ENCODE peak calls at places on chromosomes 11 and 22, in seven cellular contexts. L is GM10248, S is PC-3, A is K562, H is foreskin fibroblast, D is right atrium auricular region, B is cardiac muscle cell. Q is an unnamed sample.

GRCh38 chr11:100625041-100625440 is 62.0 kb upstream of the ARHGAP42 start:
- DNase-seq in L (no peak), S (no peak), A (peak; percentile 22), H (no peak), D (no peak), B (peak; percentile 24), Q (no peak)

GRCh38 chr11:115911656-115912055 is 407.4 kb upstream of the CADM1 start:
- DNase-seq in L (no peak), S (no peak), A (no peak), H (no peak), D (no peak), B (no peak), Q (no peak)

GRCh38 chr22:45731041-45731797 is 59.6 kb downstream of the ATXN10 start:
- DNase-seq in L (no peak), S (peak; percentile 15), A (no peak), H (no peak), D (no peak), B (peak; percentile 40), Q (no peak)

GRCh38 chr11:123354371-123354770 is 75.7 kb upstream of the GRAMD1B start:
- DNase-seq in L (no peak), S (no peak), A (no peak), H (no peak), D (no peak), B (no peak), Q (no peak)

GRCh38 chr22:36739185-36739584 is 35.6 kb upstream of the CACNG2 start:
- DNase-seq in L (no peak), S (no peak), A (no peak), H (no peak), D (no peak), B (no peak), Q (no peak)

GRCh38 chr11:12137938-12138731 is 27.7 kb downstream of the MICAL2 start:
- DNase-seq in L (no peak), S (no peak), A (no peak), H (peak; percentile 60), D (no peak), B (peak; percentile 78), Q (no peak)

GRCh38 chr11:9092846-9093778 is 1.7 kb upstream of the SCUBE2 start:
- DNase-seq in L (no peak), S (peak; percentile 16), A (no peak), H (no peak), D (no peak), B (peak; percentile 6), Q (no peak)

GRCh38 chr11:45412033-45412432 is 125.9 kb upstream of the SYT13 start:
- DNase-seq in L (no peak), S (no peak), A (no peak), H (no peak), D (no peak), B (peak; percentile 44), Q (no peak)

DNA sequence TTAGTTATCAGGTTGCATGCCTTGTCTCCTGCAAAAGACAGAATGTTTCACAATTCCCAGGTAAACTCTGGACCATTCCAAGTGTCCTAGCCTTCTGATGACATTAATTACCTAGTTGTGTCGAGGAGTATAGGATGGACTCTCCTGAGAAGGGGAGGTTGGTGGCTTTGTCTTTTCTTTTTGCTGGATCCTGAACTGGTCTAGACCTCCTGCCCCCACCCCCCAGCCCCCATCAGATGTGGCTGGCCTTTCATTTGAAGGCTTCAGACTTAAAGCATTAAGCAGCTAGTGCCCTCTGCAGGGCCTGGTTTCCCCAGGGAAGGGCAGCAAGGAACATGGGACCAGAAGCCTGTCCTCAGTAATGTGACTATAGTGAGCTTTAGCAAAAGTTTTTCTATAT is 9.7 kb downstream of the MCAM start:
- DNase-seq in L (no peak), S (no peak), A (peak; percentile 42), H (no peak), D (no peak), B (no peak), Q (no peak)
- TF ChIP-seq CTCF in L (peak; percentile 25), S (peak; percentile 46), A (peak; percentile 46), H (peak; percentile 17), D (no peak), B (peak; percentile 8), Q (no peak)

DNA sequence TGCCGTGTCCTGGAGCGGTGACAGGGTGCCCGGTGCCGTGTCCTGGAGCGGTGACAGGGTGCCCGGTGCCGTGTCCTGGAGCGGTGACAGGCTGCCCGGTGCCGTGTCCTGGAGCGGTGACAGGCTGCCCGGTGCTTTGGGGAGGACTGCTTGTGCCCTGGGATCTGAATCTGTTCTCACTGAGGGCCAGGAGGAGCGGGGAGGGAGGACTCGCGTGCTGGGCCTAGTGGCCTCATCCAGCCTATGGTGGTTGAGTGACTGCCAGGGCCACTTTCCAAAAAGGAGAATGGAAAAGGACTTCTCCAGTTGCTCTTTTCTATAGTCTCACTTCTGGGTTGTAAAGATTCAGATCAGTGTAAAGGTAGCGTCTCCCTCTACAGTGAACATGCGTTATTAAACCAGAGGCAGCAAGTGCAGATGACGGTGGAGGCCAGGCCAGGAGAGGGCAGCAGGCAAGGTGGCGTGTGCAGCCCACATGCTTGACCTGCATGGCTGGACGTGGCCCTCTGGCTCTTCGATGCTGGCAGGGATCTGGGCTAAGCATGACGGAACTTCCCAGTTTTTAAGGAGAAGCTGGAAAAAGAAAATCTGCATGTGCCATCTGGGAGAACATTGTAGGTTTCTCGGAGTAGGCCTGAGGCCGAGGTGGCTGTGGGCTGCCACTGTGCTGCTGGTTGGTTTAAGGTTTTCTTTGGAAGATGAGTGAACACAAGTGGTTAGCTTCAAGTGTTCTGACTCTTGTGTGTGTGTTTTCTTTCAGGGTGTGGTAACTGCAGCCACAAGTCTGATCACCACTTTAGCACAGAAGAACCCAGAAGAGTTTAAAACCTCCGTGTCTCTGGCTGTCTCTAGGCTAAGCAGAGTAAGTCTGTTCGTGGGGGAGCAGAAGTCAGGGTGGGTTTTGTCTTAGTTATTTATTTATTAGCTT is 55.0 kb downstream of the AP2A2 start:
- DNase-seq in L (no peak), S (no peak), A (no peak), H (peak; percentile 23), D (no peak), B (no peak), Q (peak; percentile 48)
- TF ChIP-seq CTCF in L (no peak), S (peak; percentile 17), A (peak; percentile 23), H (no peak), D (no peak), B (peak; percentile 2), Q (peak; percentile 15)

GRCh38 chr11:73376168-73376802 is at the start of gene RELT:
- DNase-seq in L (peak; percentile 98), S (peak; percentile 98), A (peak; percentile 93), H (peak; percentile 93), D (peak; percentile 87), B (peak; percentile 95), Q (peak; percentile 93)
- TF ChIP-seq CTCF in L (peak; percentile 88), S (peak; percentile 89), A (peak; percentile 90), H (peak; percentile 69), D (peak; percentile 96), B (peak; percentile 79), Q (peak; percentile 99)

GRCh38 chr11:67698247-67698646 is 23.8 kb upstream of the ALDH3B2 start:
- DNase-seq in L (peak; percentile 34), S (no peak), A (peak; percentile 60), H (no peak), D (no peak), B (no peak), Q (no peak)
- TF ChIP-seq CTCF in L (peak; percentile 31), S (peak; percentile 36), A (peak; percentile 58), H (no peak), D (no peak), B (no peak), Q (no peak)

DNA sequence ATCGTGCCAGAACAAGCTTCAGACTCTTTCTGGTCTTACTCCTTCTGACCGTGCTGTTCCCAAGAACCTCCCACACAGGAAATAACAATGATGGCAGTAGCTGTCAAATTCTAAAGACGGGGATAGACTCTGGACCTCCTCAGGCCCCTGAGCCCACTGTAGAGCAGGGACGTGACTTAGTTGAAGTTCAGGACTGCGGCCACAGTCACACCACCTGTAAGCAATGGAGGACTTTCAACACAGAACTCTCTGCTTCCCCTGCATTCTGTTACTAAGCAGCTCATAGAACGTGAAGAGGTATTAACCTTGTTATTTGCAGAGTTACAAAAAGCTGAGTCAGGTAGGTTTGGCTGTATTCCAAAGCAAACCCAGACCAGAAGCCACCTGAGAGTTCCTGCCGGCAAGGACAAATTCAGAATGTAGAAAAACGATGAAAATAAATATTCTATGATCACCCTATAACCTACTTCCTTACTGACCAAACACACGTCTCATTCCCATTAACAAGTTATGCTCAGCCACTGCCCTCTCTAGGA is 12.7 kb downstream of the TMEM45B start:
- DNase-seq in L (no peak), S (peak; percentile 99), A (peak; percentile 34), H (no peak), D (no peak), B (peak; percentile 9), Q (peak; percentile 59)
- TF ChIP-seq CTCF in L (no peak), S (peak; percentile 49), A (no peak), H (no peak), D (no peak), B (no peak), Q (no peak)

DNA sequence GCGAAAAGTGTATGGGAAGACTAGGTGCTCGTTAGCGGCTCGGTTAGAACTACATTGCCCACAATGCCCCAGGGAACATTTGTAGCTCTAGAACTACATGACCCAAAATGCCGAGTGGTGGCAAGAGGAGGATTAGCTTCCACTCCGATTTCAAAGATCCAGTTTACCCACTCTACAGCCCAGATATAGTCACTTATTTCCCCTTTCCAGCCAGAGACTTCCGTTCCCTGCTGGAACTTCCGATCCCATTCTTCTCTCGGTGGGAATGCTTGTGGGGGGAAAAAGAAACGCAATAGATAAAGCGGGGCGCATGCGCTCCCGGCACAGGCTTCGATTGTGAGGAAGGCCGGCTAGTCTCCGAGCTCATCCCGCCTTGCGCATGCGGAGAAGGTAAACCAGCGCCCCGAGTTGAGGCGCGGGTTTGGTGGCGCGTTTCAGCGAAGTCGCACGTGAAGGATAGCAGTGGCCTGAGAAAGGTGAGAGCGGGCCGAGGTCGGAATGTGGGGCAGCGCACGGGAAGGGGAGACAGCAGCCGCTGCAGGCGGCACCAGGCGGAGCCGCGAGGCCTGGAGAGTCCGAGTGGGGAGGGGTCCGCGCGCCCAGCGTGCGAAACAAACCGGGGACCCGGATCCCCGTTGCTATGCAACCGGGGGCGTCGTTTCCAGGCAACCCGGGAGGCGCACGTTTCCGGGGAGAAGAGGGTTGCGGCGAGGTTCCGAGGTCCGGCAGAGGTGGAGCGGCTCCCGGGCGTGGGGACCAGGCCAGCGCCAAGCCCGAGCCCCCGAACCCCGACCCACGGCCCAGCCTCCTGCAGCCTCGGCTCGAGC is at the start of gene TMEM109:
- DNase-seq in L (peak; percentile 91), S (peak; percentile 89), A (peak; percentile 94), H (peak; percentile 78), D (peak; percentile 89), B (peak; percentile 92), Q (peak; percentile 91)
- TF ChIP-seq CTCF in L (no peak), S (no peak), A (no peak), H (no peak), D (no peak), B (no peak), Q (peak; percentile 17)